ENCODE peak calls at places on chromosome 18, in four cellular contexts. C is HepG2, N is HCT116, Z is K562. E is an unnamed sample.

GRCh38 chr18:30016179-30016578 is 1026.4 kb downstream of the DSC3 start:
- DNase-seq in C (no peak), N (no peak), Z (no peak), E (no peak)

GRCh38 chr18:7824970-7825369 is 257.9 kb downstream of the PTPRM start:
- DNase-seq in C (no peak), N (no peak), Z (no peak), E (no peak)

GRCh38 chr18:26546170-26546874 is 2.0 kb downstream of the KCTD1 start:
- DNase-seq in C (no peak), N (no peak), Z (no peak), E (no peak)

GRCh38 chr18:37575646-37576045 is 10.0 kb upstream of the CELF4 start:
- DNase-seq in C (no peak), N (no peak), Z (no peak), E (no peak)

GRCh38 chr18:26999797-27000196 is 134.3 kb upstream of the AQP4 start:
- DNase-seq in C (no peak), N (no peak), Z (no peak), E (no peak)

GRCh38 chr18:63575680-63576079 is 11.5 kb upstream of the SERPINB13 start:
- DNase-seq in C (no peak), N (no peak), Z (no peak), E (no peak)

GRCh38 chr18:59279722-59280121 is 6.5 kb upstream of the RAX start:
- DNase-seq in C (no peak), N (no peak), Z (no peak), E (no peak)

GRCh38 chr18:76874643-76875389 is 52.5 kb downstream of the ZNF236 start:
- DNase-seq in C (no peak), N (peak; percentile 16), Z (no peak), E (no peak)

GRCh38 chr18:44123743-44124142 is 556.9 kb upstream of the SETBP1 start:
- DNase-seq in C (no peak), N (no peak), Z (no peak), E (no peak)

GRCh38 chr18:62784338-62784965 is 69.1 kb downstream of the PHLPP1 start:
- DNase-seq in C (no peak), N (no peak), Z (no peak), E (no peak)

GRCh38 chr18:55407191-55407590 is 180.8 kb downstream of the TCF4 start:
- DNase-seq in C (no peak), N (no peak), Z (no peak), E (no peak)

GRCh38 chr18:79572848-79573451 is 106.7 kb upstream of the CTDP1 start:
- DNase-seq in C (no peak), N (no peak), Z (no peak), E (no peak)
- H3K4me3 ChIP-seq in C (no peak overlapping the region), N (no peak overlapping the region), Z (no peak overlapping the region), E (no peak overlapping the region)

GRCh38 chr18:11871501-11871900 is 20.3 kb downstream of the CHMP1B start:
- DNase-seq in C (no peak), N (no peak), Z (no peak), E (no peak)

GRCh38 chr18:11874676-11875075 is 23.5 kb downstream of the CHMP1B start:
- DNase-seq in C (no peak), N (no peak), Z (no peak), E (no peak)

GRCh38 chr18:11868230-11868629 is 17.0 kb downstream of the CHMP1B start:
- DNase-seq in C (no peak), N (no peak), Z (no peak), E (no peak)

GRCh38 chr18:11873670-11874340 is 22.6 kb downstream of the CHMP1B start:
- DNase-seq in C (no peak), N (no peak), Z (no peak), E (no peak)

DNA sequence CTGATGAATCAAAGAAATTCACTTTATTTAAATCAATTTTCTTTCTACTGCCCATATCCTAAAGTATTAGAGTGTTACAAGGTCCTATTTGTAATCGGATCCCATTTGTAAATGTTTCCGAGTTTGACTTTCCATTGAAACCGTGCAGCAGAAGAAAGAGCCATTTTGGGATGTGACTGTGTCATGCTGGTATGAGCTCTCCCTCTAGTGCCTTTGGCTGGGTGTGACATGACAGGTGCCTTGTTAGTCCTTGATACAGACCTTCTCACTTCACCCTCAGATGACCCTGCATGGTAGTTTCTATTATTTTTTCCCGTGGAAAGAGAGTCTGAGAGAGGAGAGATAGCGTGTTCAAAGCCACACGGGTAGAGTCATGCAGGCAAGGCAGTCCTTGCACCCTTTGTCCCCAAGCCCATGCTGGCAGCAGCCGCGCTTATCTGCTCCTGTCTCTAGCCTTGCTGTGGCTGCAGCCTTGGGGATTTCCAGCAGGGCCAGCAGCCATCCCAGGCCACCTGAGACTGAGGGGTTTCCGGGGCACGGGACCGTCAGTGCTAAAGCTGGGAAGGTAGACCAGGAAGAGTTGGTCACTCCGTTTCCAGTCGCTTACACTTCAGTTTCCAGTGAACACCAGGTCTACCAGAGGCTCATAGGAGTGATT is 21.4 kb downstream of the CHMP1B start:
- DNase-seq in C (peak; percentile 71), N (peak; percentile 36), Z (peak; percentile 62), E (no peak)
- TF ChIP-seq TCF7L2 in C (no peak), N (no peak), Z (no peak), E (no peak)

DNA sequence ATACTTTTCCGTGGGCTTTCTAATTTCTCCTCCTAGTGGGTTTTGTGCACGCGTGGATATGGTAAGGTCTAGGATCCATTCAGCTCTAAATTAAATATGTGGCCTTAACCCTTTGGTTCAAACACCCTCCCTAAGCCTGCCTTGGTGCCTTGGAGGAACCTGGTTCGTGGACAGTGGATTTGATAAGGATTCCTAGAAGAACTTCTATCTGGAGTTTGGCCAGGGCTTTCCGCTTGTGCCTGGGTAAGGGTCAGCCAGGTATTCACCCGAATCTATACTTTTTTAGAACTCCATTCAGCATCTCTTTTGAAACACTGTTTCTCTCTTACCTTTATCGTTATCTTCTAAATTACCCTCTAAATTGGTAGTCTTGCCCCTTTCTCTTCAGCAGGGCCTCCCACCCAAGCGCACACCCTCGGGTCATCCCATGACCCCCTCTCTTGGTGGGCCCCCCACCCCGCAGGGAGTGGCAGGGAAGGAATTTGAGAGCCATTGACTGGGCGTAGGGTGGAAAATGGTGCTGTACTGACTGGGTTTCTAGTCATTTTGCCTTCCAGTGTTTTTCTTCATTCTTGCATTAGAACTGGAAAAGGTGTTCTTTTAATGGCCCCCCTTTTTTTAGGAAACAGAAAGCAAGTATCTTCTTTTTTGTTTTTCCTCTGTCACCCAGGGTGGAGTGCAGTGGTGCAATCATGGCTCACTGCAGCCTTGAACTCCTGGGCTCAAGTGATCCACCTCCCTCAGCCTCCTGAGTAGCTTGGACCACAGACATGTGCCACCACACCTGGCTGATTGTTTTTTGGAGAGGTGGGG is 1.8 kb downstream of the SOCS6 start:
- DNase-seq in C (no peak), N (no peak), Z (no peak), E (no peak)
- H3K4me3 ChIP-seq in C (peak overlapping the region; percentile 91), N (peak overlapping the region; percentile 75), Z (peak overlapping the region; percentile 58), E (peak overlapping the region; percentile 77)

DNA sequence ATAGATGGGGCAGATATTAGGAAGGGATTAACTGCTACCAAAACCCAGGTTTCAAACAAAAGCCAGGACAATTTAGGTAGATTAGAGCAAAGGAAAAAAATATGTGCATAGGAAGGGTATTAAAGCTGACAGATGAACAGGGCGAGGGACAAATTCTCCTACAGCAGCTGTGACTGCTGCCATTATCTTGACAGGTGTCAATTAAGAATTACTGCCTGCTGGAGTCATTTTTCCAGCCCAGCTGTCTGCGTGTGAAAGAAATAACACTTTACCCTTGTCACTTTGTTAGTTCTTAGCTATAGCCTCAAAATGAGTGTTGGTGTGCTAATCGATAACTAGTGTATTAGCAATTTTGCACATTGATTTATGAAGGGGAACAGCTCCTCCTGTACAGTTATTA is 7.5 kb downstream of the TSHZ1 start:
- DNase-seq in C (no peak), N (no peak), Z (no peak), E (no peak)
- TF ChIP-seq TCF7L2 in C (no peak), N (no peak), Z (no peak), E (no peak)

E was measured in Panc1.